ENCODE peak calls at places on chromosomes 3 and 15, in five cellular contexts. G is GM13976; X is stimulated activated CD4-positive, alpha-beta T cell treated with anti-CD3 and anti-CD28 coated beads, Interleukin-2, amount 100 ng/mL, for 48 hours; B is naive thymus-derived CD8-positive, alpha-beta T cell; C is GM12891. W is an unnamed sample.

GRCh38 chr3:149886957-149887356 is 73.9 kb downstream of the RNF13 start:
- DNase-seq in B (no peak), C (no peak), G (no peak), X (no peak), W (no peak)

GRCh38 chr15:32781781-32782180 is 64.0 kb downstream of the GREM1 start:
- DNase-seq in X (no peak), B (no peak), G (no peak), C (no peak), W (no peak)

GRCh38 chr15:99076555-99077308 is 28.1 kb upstream of the SYNM start:
- DNase-seq in B (peak), X (peak), G (peak), C (peak), W (peak)

GRCh38 chr3:122572940-122573412 is 4.5 kb upstream of the PARP15 start:
- DNase-seq in C (no peak), X (no peak), G (peak), B (no peak), W (peak)

GRCh38 chr3:141394560-141394959 is 26.3 kb downstream of the ZBTB38 start:
- DNase-seq in B (no peak), G (no peak), X (no peak), C (no peak), W (no peak)

GRCh38 chr3:32780071-32780734 is 37.6 kb upstream of the TRIM71 start:
- DNase-seq in G (no peak), C (no peak), B (no peak), X (no peak), W (no peak)

GRCh38 chr15:77550275-77551251 is 82.1 kb downstream of the LINGO1 start:
- DNase-seq in G (no peak), X (no peak), B (no peak), C (no peak), W (no peak)

GRCh38 chr15:45253330-45253729 is 1.3 kb downstream of the SLC28A2 start:
- DNase-seq in C (no peak), X (no peak), G (no peak), B (no peak), W (peak)

GRCh38 chr15:31379577-31379976 is 52.9 kb downstream of the KLF13 start:
- DNase-seq in C (no peak), X (no peak), G (no peak), B (no peak), W (no peak)

GRCh38 chr3:13016083-13016725 is 57.0 kb downstream of the IQSEC1 start:
- DNase-seq in G (peak), B (peak), X (no peak), C (peak), W (peak)

GRCh38 chr3:182967218-182968204 is 12.8 kb downstream of the DCUN1D1 start:
- DNase-seq in C (no peak), G (peak), B (peak), X (no peak), W (no peak)

GRCh38 chr3:86978111-86978528 is 12.8 kb downstream of the VGLL3 start:
- DNase-seq in B (no peak), G (no peak), X (no peak), C (no peak), W (no peak)

GRCh38 chr3:61663728-61664492 is 102.5 kb downstream of the PTPRG start:
- DNase-seq in X (no peak), C (no peak), G (no peak), B (no peak), W (no peak)

GRCh38 chr3:59426851-59427565 is 377.2 kb upstream of the CFAP20DC start:
- DNase-seq in G (no peak), B (no peak), X (no peak), C (no peak), W (peak)

GRCh38 chr3:67653425-67654098 is 850 bp downstream of the SUCLG2 start:
- DNase-seq in B (no peak), C (no peak), X (no peak), G (no peak), W (peak)

GRCh38 chr15:62047278-62047847 is 12.9 kb downstream of the VPS13C start:
- DNase-seq in X (no peak), C (no peak), G (no peak), B (no peak), W (no peak)

GRCh38 chr3:98556164-98557130 is 24.7 kb downstream of the GPR15 start:
- DNase-seq in C (no peak), G (peak), X (peak), B (no peak), W (no peak)

GRCh38 chr3:105526349-105527111 is 159.8 kb downstream of the ALCAM start:
- DNase-seq in B (no peak), G (no peak), X (no peak), C (no peak), W (no peak)

W was measured in NB4.